ENCODE peak calls at places on chromosomes 6 and 20, in eight cellular contexts. K is astrocyte, V is IMR-90, J is PC-3, R is HCT116, T is neuronal stem cell, G is fibroblast of lung, C is mammary epithelial cell. M is an unnamed sample.

GRCh38 chr6:32807020-32807580 is 9.7 kb downstream of the HLA-DOB start:
- DNase-seq in V (no peak), K (no peak), T (no peak), C (no peak), R (no peak), J (no peak), G (no peak), M (no peak)

GRCh38 chr6:34792605-34793500 is 970 bp downstream of the BLTP3A start:
- DNase-seq in T (peak), K (peak), J (peak), V (peak), G (peak), C (peak), R (no peak), M (no peak)

GRCh38 chr6:45574885-45575284 is 197.2 kb upstream of the SUPT3H start:
- DNase-seq in K (no peak), C (peak), G (no peak), R (no peak), T (no peak), J (no peak), V (no peak), M (no peak)

GRCh38 chr6:36324191-36324590 is 12.5 kb downstream of the BNIP5 start:
- DNase-seq in G (no peak), R (no peak), T (no peak), J (no peak), K (no peak), C (no peak), V (no peak), M (no peak)

GRCh38 chr6:23394699-23395098 is 731.3 kb upstream of the NRSN1 start:
- DNase-seq in J (no peak), T (no peak), C (no peak), R (no peak), K (no peak), V (peak), G (no peak), M (no peak)

GRCh38 chr6:152094992-152095592 is 287.6 kb downstream of the ESR1 start:
- DNase-seq in T (no peak), G (peak), C (peak), K (peak), V (peak), R (peak), J (peak), M (no peak)

GRCh38 chr20:58709703-58710039 is 17.1 kb downstream of the NPEPL1 start:
- DNase-seq in J (no peak), G (no peak), V (no peak), K (no peak), T (no peak), R (no peak), C (no peak), M (no peak)

GRCh38 chr6:32413427-32414047 is 6.6 kb upstream of the BTNL2 start:
- DNase-seq in C (peak), K (peak), R (peak), J (peak), T (peak), V (peak), G (peak), M (peak)

GRCh38 chr6:136464874-136465273 is 85.3 kb downstream of the MAP7 start:
- DNase-seq in T (no peak), G (no peak), C (no peak), R (no peak), V (no peak), J (no peak), K (no peak), M (no peak)

GRCh38 chr20:4563534-4563933 is 158.2 kb upstream of the PRND start:
- DNase-seq in V (peak), G (peak), C (peak), T (peak), K (peak), R (no peak), J (peak), M (peak)

GRCh38 chr6:118152524-118152923 is 245.5 kb downstream of the SLC35F1 start:
- DNase-seq in V (no peak), G (no peak), T (no peak), J (no peak), C (no peak), K (no peak), R (no peak), M (no peak)

GRCh38 chr20:11993886-11994466 is 76.3 kb downstream of the BTBD3 start:
- DNase-seq in V (no peak), J (no peak), K (no peak), R (no peak), G (no peak), T (no peak), C (no peak), M (no peak)

GRCh38 chr6:35294308-35294945 is 3.2 kb upstream of the DEF6 start:
- DNase-seq in T (peak), V (peak), R (peak), J (peak), K (no peak), C (peak), G (peak), M (peak)

GRCh38 chr6:113894712-113895674 is 37.8 kb downstream of the MARCKS start:
- DNase-seq in R (no peak), J (no peak), G (peak), V (peak), K (peak), T (no peak), C (no peak), M (no peak)

GRCh38 chr20:49979030-49979832 is 3.5 kb upstream of the SNAI1 start:
- DNase-seq in K (no peak), R (peak), J (peak), T (peak), V (no peak), C (no peak), G (peak), M (peak)

GRCh38 chr6:21350917-21351316 is 242.6 kb upstream of the SOX4 start:
- DNase-seq in G (no peak), C (no peak), J (no peak), K (no peak), V (no peak), T (no peak), R (no peak), M (no peak)

GRCh38 chr6:45504947-45505346 is 127.2 kb upstream of the SUPT3H start:
- DNase-seq in G (peak), T (peak), K (peak), R (no peak), C (peak), V (peak), J (peak), M (peak)

GRCh38 chr20:13995841-13996240 is 525 bp downstream of the MACROD2 start:
- DNase-seq in T (no peak), C (peak), J (peak), V (no peak), K (no peak), G (no peak), R (no peak), M (no peak)

DNA sequence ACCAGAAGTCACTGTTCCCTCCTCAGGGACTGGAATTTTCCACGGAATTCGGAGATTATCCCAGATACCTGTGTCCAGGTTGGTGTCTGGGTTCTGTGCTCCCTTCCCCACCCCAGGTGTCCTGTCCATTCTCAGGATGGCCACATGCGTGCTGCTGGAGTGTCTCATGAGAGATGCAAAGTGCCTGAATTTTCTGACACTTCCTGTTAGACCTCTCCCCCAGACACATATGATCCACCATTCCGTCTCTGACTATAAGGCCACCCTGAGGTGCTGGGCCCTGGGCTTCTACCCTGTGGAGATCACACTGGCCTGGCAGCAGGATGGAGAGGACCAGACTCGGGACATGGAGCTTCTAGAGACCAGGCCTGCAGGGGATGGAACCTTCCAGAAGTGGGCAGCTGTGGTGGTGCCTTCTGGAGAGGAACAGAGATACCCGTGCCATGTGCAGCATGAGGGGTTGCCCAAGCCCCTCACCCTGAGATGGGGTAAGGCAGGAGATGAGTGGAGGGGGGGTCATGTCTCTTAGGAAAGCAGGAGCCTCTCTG is 14.4 kb upstream of the HLA-A start:
- DNase-seq in C (no peak), J (no peak), V (no peak), K (no peak), R (no peak), G (no peak), T (no peak), M (no peak)
- H3K9ac ChIP-seq in C (no peak), J (no peak), V (no peak), K (no peak), R (no peak), G (no peak), T (no peak), M (no peak)

DNA sequence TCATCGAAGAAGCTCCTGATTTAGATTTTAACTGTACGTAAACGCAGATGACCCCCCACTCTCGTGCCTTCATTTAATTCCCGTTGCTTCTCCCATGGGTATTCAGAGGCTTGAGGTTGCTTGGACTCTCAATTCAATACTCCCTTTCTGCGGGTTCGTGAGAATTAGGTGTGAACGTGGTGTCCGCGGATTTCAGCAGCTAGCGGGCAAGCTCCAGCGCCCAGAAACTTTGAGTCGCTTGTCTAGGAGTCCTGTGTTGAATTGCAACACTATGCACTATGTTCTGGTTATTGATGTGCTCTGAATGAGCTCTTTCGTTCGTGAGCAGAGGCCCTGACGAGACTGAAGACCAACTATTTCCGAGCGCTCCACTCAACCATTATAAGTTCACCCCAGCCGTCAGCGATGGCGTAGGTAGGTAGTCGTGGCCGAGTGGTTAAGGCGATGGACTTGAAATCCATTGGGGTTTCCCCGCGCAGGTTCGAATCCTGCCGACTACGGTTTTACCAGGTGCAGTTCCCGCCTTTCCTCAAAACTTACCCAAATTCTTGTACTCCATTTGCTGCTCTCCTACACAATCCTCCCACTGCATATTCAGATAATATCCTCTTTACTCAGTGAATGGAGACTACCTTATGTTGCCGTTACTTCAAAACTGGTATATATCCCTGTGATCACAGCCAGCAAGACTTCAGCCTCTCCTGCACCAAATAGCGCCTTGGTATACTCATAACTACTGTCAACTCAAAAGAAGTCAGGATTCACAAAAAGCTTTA is 72.6 kb upstream of the ZNF184 start:
- DNase-seq in C (peak), R (peak), J (no peak), G (peak), K (peak), T (no peak), V (peak), M (peak)
- H3K9ac ChIP-seq in C (peak), R (no peak), J (no peak), G (no peak), K (peak), T (no peak), V (no peak), M (peak)

GRCh38 chr20:47350181-47350550 is 6.3 kb downstream of the ZMYND8 start:
- DNase-seq in K (no peak), V (no peak), C (no peak), G (no peak), J (no peak), T (no peak), R (no peak), M (no peak)
- H3K9ac ChIP-seq in K (peak), V (peak), C (no peak), G (no peak), J (no peak), T (no peak), R (no peak), M (peak)

GRCh38 chr6:24524329-24524728 is 29.6 kb downstream of the ALDH5A1 start:
- DNase-seq in R (no peak), T (no peak), V (no peak), K (no peak), C (no peak), G (no peak), J (no peak), M (no peak)
- H3K9ac ChIP-seq in R (no peak), T (no peak), V (no peak), K (no peak), C (no peak), G (no peak), J (no peak), M (no peak)

GRCh38 chr6:139888691-139889122 is 514.3 kb upstream of the CITED2 start:
- DNase-seq in R (no peak), T (peak), G (peak), C (no peak), V (peak), K (peak), J (no peak), M (peak)
- H3K9ac ChIP-seq in R (no peak), T (no peak), G (no peak), C (no peak), V (no peak), K (no peak), J (no peak), M (no peak)

GRCh38 chr20:47273591-47274235 is 82.8 kb downstream of the ZMYND8 start:
- DNase-seq in V (peak), G (peak), J (no peak), K (peak), R (no peak), T (no peak), C (no peak), M (no peak)
- H3K9ac ChIP-seq in V (peak), G (no peak), J (peak), K (peak), R (peak), T (no peak), C (no peak), M (no peak)